ENCODE peak calls at places on chromosome 22, in ten cellular contexts. L, C, N, W, A, P, F, G, J and Q are unnamed samples.

GRCh38 chr22:19051381-19051780 is 70.8 kb downstream of the DGCR2 start:
- DNase-seq in L (no peak), C (no peak), N (no peak), W (no peak), A (no peak), P (no peak), F (no peak), G (no peak), J (no peak), Q (no peak)

GRCh38 chr22:43743131-43743530 is 69.0 kb downstream of the EFCAB6 start:
- DNase-seq in L (no peak), C (no peak), N (peak), W (no peak), A (no peak), P (no peak), F (no peak), G (no peak), J (no peak), Q (no peak)

GRCh38 chr22:28019881-28020861 is 101.1 kb upstream of the PITPNB start:
- DNase-seq in L (peak), C (peak), N (peak), W (no peak), A (peak), P (no peak), F (peak), G (peak), J (peak), Q (no peak)

GRCh38 chr22:36359172-36359973 is 28.4 kb downstream of the MYH9 start:
- DNase-seq in L (no peak), C (no peak), N (no peak), W (no peak), A (no peak), P (no peak), F (no peak), G (no peak), J (peak), Q (no peak)

GRCh38 chr22:49997221-49997599 is 15.4 kb downstream of the IL17REL start:
- DNase-seq in L (no peak), C (no peak), N (peak), W (no peak), A (no peak), P (no peak), F (no peak), G (no peak), J (no peak), Q (no peak)

GRCh38 chr22:17095538-17095937 is 10.7 kb downstream of the IL17RA start:
- DNase-seq in L (no peak), C (no peak), N (peak), W (no peak), A (no peak), P (no peak), F (no peak), G (no peak), J (no peak), Q (no peak)

GRCh38 chr22:38796262-38796957 is 2.5 kb upstream of the DNAL4 start:
- DNase-seq in L (no peak), C (no peak), N (no peak), W (no peak), A (peak), P (no peak), F (no peak), G (no peak), J (no peak), Q (no peak)

GRCh38 chr22:25404923-25405853 is 159.3 kb upstream of the GRK3 start:
- DNase-seq in L (peak), C (peak), N (peak), W (no peak), A (peak), P (no peak), F (peak), G (peak), J (peak), Q (peak)

GRCh38 chr22:37182101-37182948 is 5.7 kb downstream of the C1QTNF6 start:
- DNase-seq in L (no peak), C (no peak), N (no peak), W (no peak), A (no peak), P (no peak), F (no peak), G (no peak), J (no peak), Q (no peak)

GRCh38 chr22:33467718-33468117 is 409.5 kb upstream of the SYN3 start:
- DNase-seq in L (peak), C (no peak), N (no peak), W (no peak), A (no peak), P (no peak), F (no peak), G (no peak), J (no peak), Q (peak)

GRCh38 chr22:44361391-44362126 is 48.8 kb upstream of the SHISAL1 start:
- DNase-seq in L (no peak), C (no peak), N (peak), W (no peak), A (no peak), P (no peak), F (no peak), G (no peak), J (no peak), Q (no peak)

GRCh38 chr22:45504703-45505341 is 2.1 kb downstream of the FBLN1 start:
- DNase-seq in L (peak), C (no peak), N (peak), W (no peak), A (peak), P (no peak), F (peak), G (no peak), J (no peak), Q (no peak)

GRCh38 chr22:40477683-40478348 is 107.4 kb downstream of the SGSM3 start:
- DNase-seq in L (no peak), C (no peak), N (no peak), W (no peak), A (no peak), P (no peak), F (no peak), G (no peak), J (no peak), Q (no peak)

GRCh38 chr22:37973271-37974170 is 10.8 kb downstream of the SOX10 start:
- DNase-seq in L (no peak), C (no peak), N (no peak), W (no peak), A (no peak), P (no peak), F (no peak), G (no peak), J (no peak), Q (no peak)

GRCh38 chr22:40241200-40241763 is 63.6 kb downstream of the TNRC6B start:
- DNase-seq in L (no peak), C (no peak), N (no peak), W (no peak), A (no peak), P (no peak), F (no peak), G (no peak), J (no peak), Q (no peak)

GRCh38 chr22:39029227-39029626 is 8.3 kb downstream of the APOBEC3D start:
- DNase-seq in L (no peak), C (no peak), N (no peak), W (no peak), A (no peak), P (no peak), F (no peak), G (no peak), J (no peak), Q (no peak)

GRCh38 chr22:26942301-26942927 is 285.0 kb downstream of the MIAT start:
- DNase-seq in L (peak), C (no peak), N (no peak), W (no peak), A (peak), P (no peak), F (no peak), G (no peak), J (no peak), Q (no peak)

GRCh38 chr22:33657670-33658069 is 262.6 kb downstream of the LARGE1 start:
- DNase-seq in L (no peak), C (no peak), N (no peak), W (no peak), A (no peak), P (no peak), F (no peak), G (no peak), J (no peak), Q (no peak)

GRCh38 chr22:38641476-38641875 is 14.7 kb downstream of the FAM227A start:
- DNase-seq in L (no peak), C (no peak), N (no peak), W (no peak), A (no peak), P (no peak), F (no peak), G (no peak), J (no peak), Q (no peak)

GRCh38 chr22:35337932-35338331 is 38.2 kb downstream of the TOM1 start:
- DNase-seq in L (no peak), C (no peak), N (peak), W (no peak), A (no peak), P (no peak), F (no peak), G (no peak), J (no peak), Q (no peak)

GRCh38 chr22:47290706-47291430 is 528.4 kb downstream of the TBC1D22A start:
- DNase-seq in L (no peak), C (no peak), N (no peak), W (no peak), A (no peak), P (no peak), F (no peak), G (no peak), J (no peak), Q (no peak)

GRCh38 chr22:22565991-22566390 is 6.9 kb upstream of the PRAME start:
- DNase-seq in L (peak), C (no peak), N (no peak), W (no peak), A (no peak), P (no peak), F (no peak), G (no peak), J (no peak), Q (no peak)

GRCh38 chr22:24153353-24153752 is 27.9 kb upstream of the SUSD2 start:
- DNase-seq in L (no peak), C (no peak), N (no peak), W (no peak), A (no peak), P (no peak), F (no peak), G (peak), J (no peak), Q (no peak)

GRCh38 chr22:37254206-37254866 is 10.3 kb upstream of the RAC2 start:
- DNase-seq in L (peak), C (peak), N (peak), W (peak), A (peak), P (no peak), F (no peak), G (no peak), J (no peak), Q (no peak)

GRCh38 chr22:49751318-49751967 is 76.2 kb downstream of the BRD1 start:
- DNase-seq in L (no peak), C (no peak), N (no peak), W (no peak), A (no peak), P (no peak), F (no peak), G (no peak), J (no peak), Q (no peak)

GRCh38 chr22:47781024-47781423 is 1018.6 kb downstream of the TBC1D22A start:
- DNase-seq in L (no peak), C (no peak), N (no peak), W (no peak), A (no peak), P (no peak), F (no peak), G (no peak), J (no peak), Q (no peak)

GRCh38 chr22:18144105-18144504 is 5.9 kb upstream of the USP18 start:
- DNase-seq in L (no peak), C (no peak), N (no peak), W (no peak), A (no peak), P (no peak), F (no peak), G (no peak), J (no peak), Q (no peak)

GRCh38 chr22:32533265-32534068 is 58.9 kb downstream of the FBXO7 start:
- DNase-seq in L (peak), C (peak), N (no peak), W (no peak), A (peak), P (no peak), F (no peak), G (no peak), J (no peak), Q (no peak)

GRCh38 chr22:45533731-45534130 is 31.0 kb downstream of the FBLN1 start:
- DNase-seq in L (no peak), C (no peak), N (no peak), W (no peak), A (no peak), P (no peak), F (no peak), G (no peak), J (no peak), Q (no peak)

GRCh38 chr22:46185263-46185662 is 34.9 kb downstream of the PPARA start:
- DNase-seq in L (no peak), C (no peak), N (no peak), W (no peak), A (no peak), P (no peak), F (no peak), G (no peak), J (no peak), Q (no peak)